ENCODE peak calls at places on chromosomes 3 and 15, in eight cellular contexts. L is HCT116, S is fibroblast of lung, H is tibial nerve, O is epithelial cell of esophagus, M is neural progenitor cell, P is adrenal gland, W is IMR-90. A is an unnamed sample.

GRCh38 chr3:133989931-133990702 is 39.6 kb downstream of the SLCO2A1 start:
- DNase-seq in H (no peak), M (no peak), W (no peak), L (no peak), P (no peak), S (no peak), O (no peak), A (no peak)

GRCh38 chr3:54599741-54600140 is 328.1 kb downstream of the LRTM1 start:
- DNase-seq in P (no peak), W (no peak), O (no peak), H (no peak), S (no peak), M (no peak), L (no peak), A (no peak)

GRCh38 chr3:126888186-126888760 is 94.6 kb upstream of the PLXNA1 start:
- DNase-seq in W (no peak), H (no peak), L (no peak), M (no peak), S (no peak), P (no peak), O (no peak), A (no peak)

GRCh38 chr15:58124585-58124984 is 13.6 kb upstream of the AQP9 start:
- DNase-seq in W (no peak), P (no peak), M (no peak), O (peak; percentile 76), H (no peak), S (no peak), L (no peak), A (no peak)

GRCh38 chr3:133733226-133733625 is 13.0 kb upstream of the TF start:
- DNase-seq in H (no peak), W (no peak), P (no peak), O (no peak), M (no peak), S (no peak), L (no peak), A (no peak)

GRCh38 chr15:60914360-60914759 is 314.7 kb downstream of the RORA start:
- DNase-seq in P (no peak), S (peak; percentile 10), M (no peak), H (no peak), W (no peak), O (no peak), L (no peak), A (no peak)

GRCh38 chr3:53748512-53749271 is 97.5 kb downstream of the CHDH start:
- DNase-seq in L (no peak), S (no peak), M (no peak), W (no peak), P (no peak), O (no peak), H (no peak), A (no peak)

GRCh38 chr3:134326760-134327593 is 47.3 kb downstream of the AMOTL2 start:
- DNase-seq in S (peak; percentile 92), H (peak; percentile 75), M (peak; percentile 80), P (peak; percentile 62), O (peak; percentile 94), W (peak; percentile 97), L (no peak), A (no peak)

GRCh38 chr3:185215873-185216586 is 37.8 kb downstream of the EHHADH start:
- DNase-seq in P (no peak), W (peak; percentile 23), L (no peak), M (no peak), O (peak; percentile 53), H (no peak), S (peak; percentile 42), A (no peak)

GRCh38 chr3:35946857-35947514 is 307.7 kb downstream of the ARPP21 start:
- DNase-seq in L (no peak), S (no peak), H (no peak), O (no peak), M (no peak), W (no peak), P (no peak), A (no peak)

GRCh38 chr15:41983621-41984571 is 11.5 kb upstream of the EHD4 start:
- DNase-seq in L (no peak), O (no peak), W (no peak), S (no peak), H (no peak), P (no peak), M (no peak), A (no peak)

GRCh38 chr3:149658444-149659172 is 783 bp upstream of the WWTR1 start:
- DNase-seq in H (peak; percentile 73), P (peak; percentile 81), L (peak; percentile 52), W (peak; percentile 86), M (peak; percentile 74), O (peak; percentile 77), S (peak; percentile 89), A (peak; percentile 58)

GRCh38 chr3:186154641-186155040 is 45.8 kb upstream of the ETV5 start:
- DNase-seq in S (no peak), O (no peak), L (no peak), P (no peak), W (no peak), H (no peak), M (no peak), A (no peak)

GRCh38 chr15:67559158-67559557 is 16.7 kb downstream of the MAP2K5 start:
- DNase-seq in P (no peak), O (no peak), S (no peak), W (no peak), L (no peak), M (no peak), H (no peak), A (no peak)

GRCh38 chr3:158273646-158274045 is 163.8 kb downstream of the RSRC1 start:
- DNase-seq in P (no peak), M (no peak), S (no peak), L (no peak), H (no peak), W (peak; percentile 32), O (no peak), A (no peak)

GRCh38 chr3:135328036-135328435 is 533.0 kb downstream of the EPHB1 start:
- DNase-seq in L (no peak), M (no peak), O (no peak), S (no peak), P (no peak), W (no peak), H (no peak), A (no peak)

GRCh38 chr3:126476166-126476975 is 680 bp upstream of the ZXDC start:
- DNase-seq in S (no peak), P (peak; percentile 75), W (peak; percentile 25), M (no peak), H (peak; percentile 53), O (peak; percentile 78), L (peak; percentile 54), A (no peak)

GRCh38 chr3:184335661-184336483 is 1.5 kb upstream of the FAM131A start:
- DNase-seq in P (peak; percentile 89), L (peak; percentile 61), W (peak; percentile 78), O (peak; percentile 80), S (peak; percentile 79), M (peak; percentile 95), H (peak; percentile 90), A (no peak)

GRCh38 chr15:84827246-84827645 is 10.1 kb downstream of the ALPK3 start:
- DNase-seq in S (no peak), L (no peak), W (no peak), M (no peak), O (no peak), H (no peak), P (peak; percentile 16), A (no peak)

GRCh38 chr15:84824260-84824690 is 7.1 kb downstream of the ALPK3 start:
- DNase-seq in P (no peak), M (no peak), L (no peak), W (no peak), O (no peak), S (peak; percentile 45), H (peak; percentile 84), A (no peak)

GRCh38 chr15:84828433-84828908 is 11.3 kb downstream of the ALPK3 start:
- DNase-seq in O (peak; percentile 24), H (no peak), P (peak; percentile 19), M (no peak), L (no peak), W (no peak), S (no peak), A (no peak)

GRCh38 chr15:84823580-84823878 is 6.4 kb downstream of the ALPK3 start:
- DNase-seq in W (no peak), P (no peak), O (no peak), L (no peak), H (no peak), M (no peak), S (no peak), A (no peak)

GRCh38 chr15:84826369-84826823 is 9.2 kb downstream of the ALPK3 start:
- DNase-seq in P (peak; percentile 26), L (peak; percentile 56), H (peak; percentile 57), M (peak; percentile 63), W (no peak), O (peak; percentile 52), S (no peak), A (no peak)
- TF ChIP-seq CTCF in P (peak; percentile 16), L (peak; percentile 92), H (no peak), M (peak; percentile 58), W (no peak), O (peak; percentile 39), S (no peak), A (no peak)

GRCh38 chr3:10273697-10274305 is 18.9 kb downstream of the GHRL start:
- DNase-seq in S (peak; percentile 36), W (peak; percentile 48), O (peak; percentile 35), L (no peak), P (no peak), H (no peak), M (no peak), A (no peak)
- H3K4me3 ChIP-seq in S (no peak overlapping the region), W (no peak overlapping the region), O (no peak overlapping the region), L (no peak overlapping the region), P (no peak overlapping the region), H (no peak overlapping the region), M (no peak overlapping the region), A (no peak overlapping the region)

DNA sequence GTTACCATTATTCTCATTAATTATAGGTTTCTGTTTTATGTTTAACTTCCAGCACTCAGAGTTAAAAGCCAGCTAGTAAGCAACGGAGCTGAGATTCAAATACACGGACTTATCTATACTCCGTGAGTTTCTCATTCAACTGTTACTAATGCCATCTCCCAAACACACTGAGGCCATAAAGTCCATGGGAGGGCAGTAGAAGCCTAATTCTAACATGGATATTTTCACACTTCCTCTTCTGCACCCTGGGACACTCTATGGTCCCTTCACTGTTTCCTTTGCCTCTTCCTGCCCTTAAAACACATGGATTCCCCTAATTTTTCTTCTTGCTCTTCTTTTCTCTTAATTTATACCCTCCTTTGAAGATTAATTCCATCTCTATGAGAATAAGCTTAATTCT is 245.0 kb downstream of the KLF13 start:
- DNase-seq in W (peak; percentile 21), L (no peak), S (peak; percentile 39), H (no peak), M (no peak), P (no peak), O (peak; percentile 12), A (no peak)
- TF ChIP-seq CTCF in W (peak; percentile 54), L (no peak), S (peak; percentile 45), H (no peak), M (no peak), P (no peak), O (peak; percentile 30), A (no peak)

GRCh38 chr3:171837698-171838097 is 5.5 kb upstream of the TMEM212 start:
- DNase-seq in S (no peak), P (no peak), L (no peak), M (no peak), W (no peak), H (no peak), O (no peak), A (no peak)
- H3K4me3 ChIP-seq in S (no peak overlapping the region), P (no peak overlapping the region), L (no peak overlapping the region), M (no peak overlapping the region), W (no peak overlapping the region), H (peak overlapping the region; percentile 21), O (no peak overlapping the region), A (no peak overlapping the region)

A was measured in HFF-Myc.